ENCODE peak calls at places on chromosomes 6 and 20, in four cellular contexts. R is spleen, Z is NCI-H187 treated with DMSO at 0.1 percent for 48 hours, C is pons. T is an unnamed sample.
A peak's percentile ranks its signal among the peaks of the same experiment; 100 is the strongest.

GRCh38 chr20:51372176-51372803 is 170.2 kb downstream of the NFATC2 start:
- DNase-seq in R (peak; percentile 84), C (peak; percentile 45), Z (no peak), T (peak; percentile 84)

GRCh38 chr6:35237466-35237865 is 22.1 kb upstream of the ZNF76 start:
- DNase-seq in C (no peak), Z (no peak), R (peak; percentile 25), T (no peak)

GRCh38 chr20:24465730-24466129 is 3.7 kb upstream of the SYNDIG1 start:
- DNase-seq in Z (no peak), C (peak; percentile 85), R (no peak), T (peak; percentile 58)

GRCh38 chr6:139099984-139100383 is 34.9 kb upstream of the HECA start:
- DNase-seq in C (no peak), Z (no peak), R (no peak), T (no peak)

GRCh38 chr20:59823860-59824259 is 109.6 kb downstream of the SYCP2 start:
- DNase-seq in Z (no peak), R (peak; percentile 47), C (no peak), T (no peak)

GRCh38 chr20:20706285-20706684 is 6.2 kb downstream of the RALGAPA2 start:
- DNase-seq in R (no peak), Z (no peak), C (no peak), T (no peak)

GRCh38 chr20:31485450-31486339 is 10.6 kb downstream of the REM1 start:
- DNase-seq in R (no peak), Z (no peak), C (no peak), T (no peak)

GRCh38 chr6:79869600-79870084 is 77.7 kb downstream of the ELOVL4 start:
- DNase-seq in Z (peak; percentile 31), C (peak; percentile 59), R (peak; percentile 96), T (peak; percentile 84)

GRCh38 chr6:136330634-136331033 is 41.0 kb upstream of the BCLAF1 start:
- DNase-seq in C (no peak), Z (no peak), R (no peak), T (no peak)

GRCh38 chr20:62044671-62045070 is 21.0 kb downstream of the TAF4 start:
- DNase-seq in R (peak; percentile 66), Z (no peak), C (no peak), T (no peak)

GRCh38 chr6:3913958-3914337 is 64.8 kb downstream of the FAM50B start:
- DNase-seq in R (no peak), Z (no peak), C (no peak), T (no peak)

GRCh38 chr6:44717431-44717830 is 329.9 kb downstream of the CDC5L start:
- DNase-seq in C (no peak), Z (no peak), R (no peak), T (no peak)

GRCh38 chr6:166745801-166746668 is 119.0 kb upstream of the RPS6KA2 start:
- DNase-seq in R (no peak), Z (no peak), C (no peak), T (no peak)

GRCh38 chr6:111837007-111837406 is 36.2 kb downstream of the FYN start:
- DNase-seq in Z (no peak), C (no peak), R (no peak), T (no peak)

GRCh38 chr6:137795510-137795909 is 71.5 kb upstream of the TNFAIP3 start:
- DNase-seq in Z (no peak), C (no peak), R (no peak), T (no peak)

GRCh38 chr6:128882991-128883571 is at the start of gene LAMA2:
- DNase-seq in R (peak; percentile 75), C (peak; percentile 58), Z (no peak), T (peak; percentile 23)

GRCh38 chr6:25701807-25702206 is 49.8 kb downstream of the SCGN start:
- DNase-seq in C (no peak), R (no peak), Z (no peak), T (no peak)

GRCh38 chr20:48538856-48539255 is 288.9 kb downstream of the PREX1 start:
- DNase-seq in C (no peak), R (no peak), Z (no peak), T (no peak)

GRCh38 chr6:161353208-161353613 is 79.3 kb upstream of the AGPAT4 start:
- DNase-seq in C (peak; percentile 84), R (no peak), Z (no peak), T (peak; percentile 13)

GRCh38 chr6:134057478-134057877 is 5.1 kb upstream of the SLC2A12 start:
- DNase-seq in Z (no peak), C (no peak), R (no peak), T (no peak)

GRCh38 chr6:24935753-24936152 is at the start of gene RIPOR2:
- DNase-seq in R (peak; percentile 93), C (no peak), Z (no peak), T (no peak)

GRCh38 chr20:47727170-47727880 is 58.0 kb downstream of the SULF2 start:
- DNase-seq in R (peak; percentile 94), C (peak; percentile 80), Z (no peak), T (no peak)

GRCh38 chr20:41428285-41428684 is 61.7 kb upstream of the EMILIN3 start:
- DNase-seq in C (no peak), Z (no peak), R (no peak), T (no peak)

GRCh38 chr20:11083841-11084240 is 410.0 kb upstream of the JAG1 start:
- DNase-seq in R (no peak), Z (no peak), C (no peak), T (no peak)

GRCh38 chr6:119327810-119328209 is 21.8 kb downstream of the MAN1A1 start:
- DNase-seq in R (no peak), Z (no peak), C (no peak), T (peak; percentile 33)

GRCh38 chr6:20652276-20652675 is 118.0 kb downstream of the CDKAL1 start:
- DNase-seq in R (no peak), Z (no peak), C (no peak), T (no peak)

GRCh38 chr6:166009385-166010031 is 158.1 kb downstream of the TBXT start:
- DNase-seq in R (no peak), Z (no peak), C (no peak), T (peak; percentile 23)

GRCh38 chr20:24955045-24955444 is 6.0 kb downstream of the CST7 start:
- DNase-seq in C (no peak), Z (no peak), R (peak; percentile 50), T (no peak)

GRCh38 chr20:53070714-53071392 is 98.7 kb downstream of the TSHZ2 start:
- DNase-seq in Z (no peak), R (no peak), C (no peak), T (no peak)

GRCh38 chr20:1861347-1861987 is 33.7 kb upstream of the SIRPA start:
- DNase-seq in Z (no peak), R (no peak), C (no peak), T (no peak)

GRCh38 chr6:136826216-136826615 is 3.8 kb downstream of the PEX7 start:
- DNase-seq in R (no peak), C (no peak), Z (no peak), T (peak; percentile 28)

GRCh38 chr6:132726608-132726975 is 12.7 kb upstream of the VNN1 start:
- DNase-seq in R (no peak), Z (no peak), C (no peak), T (no peak)

GRCh38 chr20:19495905-19496703 is 262.0 kb upstream of the RIN2 start:
- DNase-seq in R (no peak), Z (no peak), C (no peak), T (no peak)

GRCh38 chr6:46993846-46994245 is 48.3 kb downstream of the ADGRF1 start:
- DNase-seq in R (no peak), C (no peak), Z (no peak), T (no peak)

GRCh38 chr20:36445847-36446246 is 95.5 kb upstream of the MYL9 start:
- DNase-seq in Z (no peak), R (no peak), C (no peak), T (no peak)

GRCh38 chr6:11854418-11855165 is 76.0 kb upstream of the ADTRP start:
- DNase-seq in R (no peak), Z (no peak), C (no peak), T (no peak)

GRCh38 chr6:148382856-148383255 is 40.2 kb downstream of the SASH1 start:
- DNase-seq in R (no peak), C (no peak), Z (no peak), T (no peak)

GRCh38 chr20:43820742-43821330 is 93.8 kb upstream of the TOX2 start:
- DNase-seq in Z (no peak), C (no peak), R (no peak), T (no peak)